ENCODE peak calls at places on chromosome 9, in five cellular contexts. T is A549, R is HepG2, F is K562, G is GM12878. J is an unnamed sample.

GRCh38 chr9:95458666-95459065 is 58.1 kb downstream of the PTCH1 start:
- DNase-seq in T (no peak), F (no peak), R (no peak), G (no peak), J (no peak)

GRCh38 chr9:4141201-4141750 is 158.6 kb downstream of the GLIS3 start:
- DNase-seq in G (no peak), R (no peak), F (no peak), T (no peak), J (no peak)

GRCh38 chr9:102185371-102185770 is 446.9 kb upstream of the GRIN3A start:
- DNase-seq in F (no peak), G (no peak), R (no peak), T (no peak), J (no peak)

GRCh38 chr9:110410926-110411325 is 73.3 kb upstream of the TXNDC8 start:
- DNase-seq in R (no peak), F (no peak), T (no peak), G (no peak), J (no peak)

GRCh38 chr9:123355761-123356520 is at the start of gene CRB2:
- DNase-seq in T (peak; percentile 33), R (peak; percentile 54), G (no peak), F (peak; percentile 86), J (peak; percentile 41)

GRCh38 chr9:14320272-14321245 is 6.6 kb upstream of the NFIB start:
- DNase-seq in T (peak; percentile 66), R (no peak), G (no peak), F (peak; percentile 35), J (peak; percentile 48)

GRCh38 chr9:93586290-93587057 is 10.1 kb downstream of the PHF2 start:
- DNase-seq in F (no peak), R (no peak), T (no peak), G (no peak), J (no peak)

GRCh38 chr9:85505612-85506011 is 236.1 kb downstream of the AGTPBP1 start:
- DNase-seq in R (no peak), T (no peak), G (no peak), F (no peak), J (no peak)

GRCh38 chr9:17398351-17398750 is 180.5 kb upstream of the SH3GL2 start:
- DNase-seq in F (no peak), T (no peak), G (no peak), R (no peak), J (no peak)

GRCh38 chr9:68771376-68771775 is 66.3 kb downstream of the PIP5K1B start:
- DNase-seq in T (no peak), R (no peak), F (no peak), G (no peak), J (no peak)
- TF ChIP-seq CTCF in T (no peak), R (no peak), F (no peak), G (no peak), J (no peak)

GRCh38 chr9:79329861-79330260 is 241.9 kb upstream of the TLE4 start:
- DNase-seq in T (no peak), R (no peak), F (no peak), G (no peak), J (no peak)

GRCh38 chr9:79325501-79325900 is 246.3 kb upstream of the TLE4 start:
- DNase-seq in F (no peak), G (no peak), R (no peak), T (no peak), J (no peak)
- TF ChIP-seq MYC in F (no peak), G (no peak), R (no peak), T (no peak), J (no peak)

GRCh38 chr9:126894052-126894603 is 20.5 kb upstream of the RALGPS1 start:
- DNase-seq in G (no peak), F (no peak), R (no peak), T (no peak), J (no peak)

GRCh38 chr9:126891676-126892075 is 22.9 kb upstream of the RALGPS1 start:
- DNase-seq in T (no peak), F (no peak), G (no peak), R (no peak), J (no peak)

DNA sequence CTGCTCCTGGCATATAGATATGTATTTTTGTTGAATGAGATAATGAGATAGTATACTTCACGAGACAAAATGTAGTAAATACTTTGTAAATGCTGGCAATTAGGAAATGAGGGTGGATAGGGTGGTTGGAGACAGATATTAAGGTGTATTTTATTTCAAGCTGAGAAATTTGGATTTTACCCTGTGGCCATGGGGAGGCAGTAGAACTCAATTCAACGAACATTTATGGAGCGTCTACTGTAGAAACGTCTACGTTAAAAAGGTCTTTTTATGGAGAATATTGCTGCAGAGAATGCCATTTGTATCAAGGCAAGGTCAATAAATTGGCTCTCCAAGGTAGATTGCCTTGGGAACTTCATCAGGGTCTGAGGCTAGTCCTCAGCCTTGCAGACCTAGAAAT is 21.5 kb upstream of the RALGPS1 start:
- DNase-seq in T (no peak), R (peak; percentile 25), F (peak; percentile 24), G (no peak), J (peak; percentile 23)
- TF ChIP-seq CTCF in T (peak; percentile 38), R (peak; percentile 67), F (peak; percentile 42), G (no peak), J (peak; percentile 16)

DNA sequence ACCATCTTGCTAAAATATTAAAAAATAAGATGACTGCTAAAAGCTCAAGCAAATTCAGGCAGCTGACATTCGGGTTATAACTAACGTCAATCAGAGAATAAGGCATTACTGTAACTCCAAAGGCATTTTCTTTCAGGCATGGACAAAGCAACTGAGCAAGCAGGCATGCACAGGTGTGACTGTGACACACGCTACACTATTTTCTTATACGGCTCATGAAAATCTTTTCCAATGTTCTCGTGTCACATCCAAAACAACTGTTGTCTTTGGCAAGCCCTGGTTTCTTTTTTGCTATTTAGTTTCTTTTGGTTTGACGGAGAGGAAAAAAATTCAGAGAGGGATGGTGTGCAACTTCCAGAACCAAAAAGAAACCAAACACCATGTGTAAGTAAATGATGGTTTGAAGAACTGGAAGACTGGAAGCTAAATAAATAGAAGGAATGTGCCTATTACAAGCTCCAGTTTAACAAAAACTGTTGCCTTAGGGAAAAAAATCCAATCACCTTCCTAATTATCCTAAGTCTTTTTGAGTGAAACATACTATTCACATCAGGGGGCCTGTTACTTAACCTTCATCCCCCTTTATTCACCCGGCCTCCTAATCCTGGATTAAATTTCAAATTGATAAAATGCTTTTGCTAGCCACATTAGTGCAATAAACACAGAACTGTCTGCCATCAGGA is 277.6 kb downstream of the PSAT1 start:
- DNase-seq in R (no peak), T (no peak), G (no peak), F (no peak), J (no peak)
- TF ChIP-seq MYC in R (no peak), T (no peak), G (no peak), F (no peak), J (no peak)

DNA sequence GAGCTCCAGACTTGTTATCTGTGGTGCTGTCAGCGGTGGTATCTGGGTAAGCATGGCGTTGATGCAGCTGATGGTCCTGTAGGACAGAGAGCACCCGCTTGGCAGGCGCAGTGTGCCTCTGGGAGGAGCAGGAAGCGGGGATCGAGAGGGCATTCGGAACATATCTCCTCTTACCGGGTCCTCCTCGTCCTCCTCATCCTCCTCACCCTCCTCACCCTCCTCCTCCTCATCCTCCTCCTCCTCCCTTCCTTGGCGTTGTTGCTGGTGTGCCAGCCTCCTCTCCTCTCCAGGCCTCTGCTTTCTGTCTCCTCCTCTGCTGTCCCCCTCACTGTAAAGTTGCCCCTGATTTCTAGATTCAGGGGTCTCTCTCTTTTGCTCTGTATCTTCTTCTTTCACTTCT is 21.2 kb downstream of the ECM2 start:
- DNase-seq in T (no peak), R (no peak), F (no peak), G (no peak), J (no peak)
- TF ChIP-seq CTCF in T (no peak), R (no peak), F (no peak), G (no peak), J (no peak)

GRCh38 chr9:106707722-106708121 is 155.2 kb upstream of the ZNF462 start:
- DNase-seq in F (no peak), G (no peak), T (no peak), R (no peak), J (no peak)
- TF ChIP-seq MYC in F (no peak), G (no peak), T (no peak), R (no peak), J (no peak)

DNA sequence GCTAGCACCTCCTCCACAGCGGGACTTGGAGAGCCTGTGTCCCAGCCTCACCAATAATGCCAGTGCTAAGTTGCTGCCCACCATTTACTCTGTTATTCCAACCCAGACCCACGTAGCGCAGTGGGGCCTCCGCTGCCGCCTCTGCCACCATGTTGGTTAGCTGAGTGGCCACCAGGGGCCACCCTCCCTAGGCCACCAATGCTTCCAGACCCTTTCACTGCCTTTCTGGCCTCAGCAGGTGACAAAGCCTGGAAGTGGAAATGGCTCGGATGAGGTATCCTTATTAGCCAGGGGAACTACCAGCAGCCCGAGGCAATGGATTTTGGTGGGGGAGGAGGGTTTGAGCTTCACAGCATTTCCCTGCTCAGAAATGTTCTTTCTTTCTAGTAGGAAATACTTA is 110.1 kb downstream of the OSTF1 start:
- DNase-seq in G (no peak), T (no peak), R (no peak), F (peak; percentile 27), J (no peak)
- TF ChIP-seq CTCF in G (no peak), T (no peak), R (peak; percentile 63), F (peak; percentile 54), J (peak; percentile 6)

GRCh38 chr9:5762421-5762820 is 70.5 kb downstream of the ERMP1 start:
- DNase-seq in F (no peak), G (no peak), R (no peak), T (no peak), J (no peak)

GRCh38 chr9:5773324-5773999 is 59.5 kb downstream of the ERMP1 start:
- DNase-seq in F (peak; percentile 4), G (no peak), R (no peak), T (no peak), J (peak; percentile 24)

GRCh38 chr9:5764130-5764868 is 68.6 kb downstream of the ERMP1 start:
- DNase-seq in R (no peak), G (peak; percentile 48), F (no peak), T (no peak), J (no peak)

DNA sequence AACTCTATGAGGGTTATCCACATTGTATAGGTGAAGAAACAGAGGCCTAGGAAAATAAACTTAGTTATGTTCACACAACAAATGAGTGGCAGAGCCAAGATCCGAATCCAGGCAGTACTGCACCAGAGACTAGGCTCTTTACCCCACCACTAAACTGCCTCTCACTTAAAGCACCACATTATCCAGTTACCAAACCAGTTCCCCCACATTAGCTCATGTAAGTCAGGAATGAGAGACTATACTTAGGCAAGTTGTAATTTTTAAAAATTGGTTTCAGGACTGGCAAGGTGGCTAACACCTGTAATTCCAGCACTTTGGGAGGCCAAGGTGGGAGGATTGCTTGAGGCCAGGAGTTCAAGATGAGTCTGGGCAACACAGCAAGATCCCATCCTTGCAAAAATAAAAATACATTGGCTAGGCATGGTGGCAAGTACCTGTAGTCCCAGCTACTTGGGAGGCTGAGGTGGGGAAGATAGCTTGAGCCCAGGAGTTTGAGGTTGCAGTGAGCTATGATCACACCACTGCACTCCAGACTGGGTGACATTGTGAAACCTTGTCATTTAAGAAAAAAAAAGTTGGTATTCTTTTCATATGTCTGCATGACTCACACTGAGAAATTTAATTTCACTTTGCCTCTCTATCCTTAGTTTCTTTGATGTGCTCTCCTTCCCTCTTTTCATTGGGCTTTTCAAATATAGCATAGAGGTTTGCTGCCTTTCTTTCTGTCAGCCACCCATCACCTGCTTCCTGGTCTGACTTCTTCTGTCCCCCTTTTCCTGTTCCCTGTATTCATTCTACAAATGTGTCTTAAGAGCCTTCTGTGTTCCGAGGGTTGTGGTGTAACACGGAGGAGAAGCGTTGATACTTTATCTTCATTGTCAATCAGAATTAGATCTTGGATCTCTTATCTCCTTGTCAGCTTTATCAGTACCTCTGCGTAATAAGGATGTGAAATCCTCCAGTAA is 64.7 kb downstream of the ERMP1 start:
- DNase-seq in G (peak; percentile 66), R (no peak), F (no peak), T (no peak), J (no peak)
- TF ChIP-seq MYC in G (no peak), R (no peak), F (no peak), T (no peak), J (no peak)